ENCODE peak calls at places on chromosome 15, in nine cellular contexts. A is astrocyte; G is psoas muscle; D is fibroblast of lung; N is HCT116; B is lower lobe of right lung; F is GM23248; O is PC-3; W is naive thymus-derived CD4-positive, alpha-beta T cell. E is an unnamed sample. For H3K4me1 and H3K36me3, the result is how much of the 10 kb centered on the place peaks cover.

GRCh38 chr15:47135279-47135678 is 582.0 kb upstream of the SEMA6D start:
- DNase-seq in A (no peak), G (no peak), D (no peak), N (no peak), B (no peak), F (no peak), O (no peak), W (no peak), E (no peak)

GRCh38 chr15:45588199-45588910 is 1.2 kb downstream of the BLOC1S6 start:
- DNase-seq in A (no peak), G (no peak), D (peak), N (no peak), B (no peak), F (peak), O (no peak), W (no peak), E (no peak)

GRCh38 chr15:68427961-68428360 is 4.0 kb downstream of the ITGA11 start:
- DNase-seq in A (no peak), G (no peak), D (no peak), N (no peak), B (no peak), F (peak), O (no peak), W (no peak), E (no peak)

GRCh38 chr15:43878466-43878865 is 51.7 kb downstream of the WDR76 start:
- DNase-seq in A (no peak), G (no peak), D (no peak), N (no peak), B (no peak), F (no peak), O (no peak), W (no peak), E (no peak)

GRCh38 chr15:86590461-86590860 is 510.8 kb downstream of the AGBL1 start:
- DNase-seq in A (no peak), G (no peak), D (no peak), N (no peak), B (no peak), F (no peak), O (no peak), W (no peak), E (no peak)

GRCh38 chr15:35546581-35547381 is 816 bp upstream of the DPH6 start:
- DNase-seq in A (no peak), G (no peak), D (peak), N (no peak), B (no peak), F (no peak), O (peak), W (no peak), E (no peak)

GRCh38 chr15:44692659-44693058 is 18.5 kb downstream of the PATL2 start:
- DNase-seq in A (no peak), G (no peak), D (no peak), N (no peak), B (no peak), F (no peak), O (no peak), W (no peak), E (no peak)

GRCh38 chr15:71334874-71335273 is 219.6 kb downstream of the THSD4 start:
- DNase-seq in A (no peak), G (no peak), D (peak), N (no peak), B (no peak), F (peak), O (no peak), W (no peak), E (no peak)

GRCh38 chr15:98958076-98958475 is 49.5 kb downstream of the PGPEP1L start:
- DNase-seq in A (no peak), G (no peak), D (no peak), N (no peak), B (no peak), F (no peak), O (no peak), W (no peak), E (no peak)

GRCh38 chr15:49927462-49927861 is 191.6 kb downstream of the ATP8B4 start:
- DNase-seq in A (peak), G (no peak), D (peak), N (no peak), B (no peak), F (peak), O (no peak), W (no peak), E (no peak)

GRCh38 chr15:77508541-77509505 is 88.1 kb downstream of the HMG20A start:
- DNase-seq in A (peak), G (peak), D (peak), N (no peak), B (peak), F (peak), O (no peak), W (no peak), E (no peak)

GRCh38 chr15:29008846-29009245 is 123.1 kb downstream of the APBA2 start:
- DNase-seq in A (no peak), G (no peak), D (no peak), N (no peak), B (no peak), F (no peak), O (no peak), W (no peak), E (no peak)

GRCh38 chr15:70556376-70556775 is 207.0 kb downstream of the UACA start:
- DNase-seq in A (no peak), G (no peak), D (no peak), N (no peak), B (no peak), F (no peak), O (no peak), W (no peak), E (no peak)

GRCh38 chr15:25860885-25861866 is 2.0 kb downstream of the ATP10A start:
- DNase-seq in A (no peak), G (no peak), D (no peak), N (no peak), B (no peak), F (peak), O (no peak), W (peak), E (no peak)

GRCh38 chr15:60651155-60651554 is 172.2 kb upstream of the ICE2 start:
- DNase-seq in A (no peak), G (no peak), D (no peak), N (no peak), B (no peak), F (no peak), O (no peak), W (no peak), E (no peak)

GRCh38 chr15:99310745-99311144 is 59.5 kb downstream of the LRRC28 start:
- DNase-seq in A (no peak), G (no peak), D (no peak), N (no peak), B (no peak), F (no peak), O (no peak), W (no peak), E (no peak)

GRCh38 chr15:60462027-60462426 is 16.9 kb downstream of the ICE2 start:
- DNase-seq in A (no peak), G (no peak), D (no peak), N (no peak), B (no peak), F (peak), O (no peak), W (no peak), E (no peak)

GRCh38 chr15:62287066-62287857 is 122.2 kb upstream of the C2CD4B start:
- DNase-seq in A (no peak), G (no peak), D (no peak), N (no peak), B (no peak), F (peak), O (no peak), W (no peak), E (no peak)

GRCh38 chr15:77406846-77407245 is 13.1 kb downstream of the PEAK1 start:
- DNase-seq in A (no peak), G (no peak), D (no peak), N (no peak), B (no peak), F (no peak), O (no peak), W (no peak), E (no peak)

GRCh38 chr15:77528290-77528967 is 104.3 kb downstream of the LINGO1 start:
- DNase-seq in A (no peak), G (no peak), D (no peak), N (no peak), B (peak), F (no peak), O (no peak), W (no peak), E (no peak)

GRCh38 chr15:71237456-71238188 is 122.4 kb downstream of the THSD4 start:
- DNase-seq in A (peak), G (peak), D (peak), N (peak), B (no peak), F (peak), O (peak), W (no peak), E (peak)

GRCh38 chr15:62752687-62753517 is 289.6 kb upstream of the TPM1 start:
- DNase-seq in A (peak), G (no peak), D (peak), N (no peak), B (no peak), F (peak), O (peak), W (no peak), E (no peak)

GRCh38 chr15:57566840-57567239 is 24.9 kb upstream of the MYZAP start:
- DNase-seq in A (no peak), G (no peak), D (no peak), N (no peak), B (no peak), F (peak), O (peak), W (no peak), E (no peak)

GRCh38 chr15:40911693-40912092 is 17.4 kb downstream of the VPS18 start:
- DNase-seq in A (no peak), G (no peak), D (no peak), N (no peak), B (no peak), F (no peak), O (no peak), W (no peak), E (no peak)

GRCh38 chr15:33154366-33155166 is 39.9 kb downstream of the FMN1 start:
- DNase-seq in A (peak), G (peak), D (peak), N (no peak), B (peak), F (peak), O (no peak), W (no peak), E (no peak)

GRCh38 chr15:96893159-96893906 is 562.8 kb downstream of the NR2F2 start:
- DNase-seq in A (no peak), G (no peak), D (peak), N (no peak), B (no peak), F (peak), O (peak), W (no peak), E (no peak)

GRCh38 chr15:90062023-90062728 is 40.1 kb downstream of the IDH2 start:
- DNase-seq in A (no peak), G (no peak), D (peak), N (no peak), B (peak), F (no peak), O (peak), W (peak), E (no peak)

GRCh38 chr15:32730677-32731654 is 13.2 kb downstream of the GREM1 start:
- DNase-seq in A (no peak), G (no peak), D (peak), N (peak), B (peak), F (peak), O (peak), W (no peak), E (no peak)

GRCh38 chr15:37004373-37004869 is 95.9 kb downstream of the MEIS2 start:
- DNase-seq in A (no peak), G (no peak), D (no peak), N (no peak), B (no peak), F (no peak), O (no peak), W (no peak), E (no peak)

GRCh38 chr15:29089731-29090616 is 179.6 kb downstream of the NSMCE3 start:
- DNase-seq in A (peak), G (no peak), D (peak), N (no peak), B (no peak), F (no peak), O (no peak), W (no peak), E (no peak)

GRCh38 chr15:37015476-37015875 is 84.9 kb downstream of the MEIS2 start:
- DNase-seq in A (no peak), G (no peak), D (peak), N (no peak), B (no peak), F (peak), O (no peak), W (no peak), E (no peak)

GRCh38 chr15:70362911-70363310 is 265.2 kb upstream of the TLE3 start:
- DNase-seq in A (peak), G (peak), D (peak), N (peak), B (no peak), F (peak), O (peak), W (no peak), E (peak)

GRCh38 chr15:51621155-51621554 is 1.4 kb downstream of the DMXL2 start:
- DNase-seq in A (no peak), G (no peak), D (no peak), N (no peak), B (no peak), F (no peak), O (no peak), W (no peak), E (no peak)

GRCh38 chr15:88648357-88649214 is 9.8 kb downstream of the ISG20 start:
- DNase-seq in A (peak), G (no peak), D (peak), N (no peak), B (no peak), F (peak), O (peak), W (no peak), E (no peak)

GRCh38 chr15:36050899-36051298 is 504.9 kb upstream of the DPH6 start:
- DNase-seq in A (no peak), G (no peak), D (no peak), N (no peak), B (no peak), F (no peak), O (no peak), W (no peak), E (no peak)

GRCh38 chr15:100559330-100559729 is 30.6 kb upstream of the CERS3 start:
- DNase-seq in A (peak), G (peak), D (peak), N (no peak), B (no peak), F (peak), O (peak), W (no peak), E (no peak)

GRCh38 chr15:48875241-48875640 is 2.7 kb upstream of the EID1 start:
- DNase-seq in A (no peak), G (no peak), D (no peak), N (no peak), B (no peak), F (no peak), O (no peak), W (no peak), E (no peak)

GRCh38 chr15:48877630-48878595 is at the start of gene EID1:
- DNase-seq in A (peak), G (peak), D (peak), N (peak), B (peak), F (peak), O (peak), W (peak), E (peak)

GRCh38 chr15:48876057-48876456 is 1.9 kb upstream of the EID1 start:
- DNase-seq in A (no peak), G (no peak), D (no peak), N (no peak), B (no peak), F (no peak), O (no peak), W (no peak), E (no peak)

GRCh38 chr15:48883699-48884098 is 5.8 kb downstream of the EID1 start:
- DNase-seq in A (no peak), G (no peak), D (no peak), N (no peak), B (no peak), F (no peak), O (no peak), W (no peak), E (no peak)

DNA sequence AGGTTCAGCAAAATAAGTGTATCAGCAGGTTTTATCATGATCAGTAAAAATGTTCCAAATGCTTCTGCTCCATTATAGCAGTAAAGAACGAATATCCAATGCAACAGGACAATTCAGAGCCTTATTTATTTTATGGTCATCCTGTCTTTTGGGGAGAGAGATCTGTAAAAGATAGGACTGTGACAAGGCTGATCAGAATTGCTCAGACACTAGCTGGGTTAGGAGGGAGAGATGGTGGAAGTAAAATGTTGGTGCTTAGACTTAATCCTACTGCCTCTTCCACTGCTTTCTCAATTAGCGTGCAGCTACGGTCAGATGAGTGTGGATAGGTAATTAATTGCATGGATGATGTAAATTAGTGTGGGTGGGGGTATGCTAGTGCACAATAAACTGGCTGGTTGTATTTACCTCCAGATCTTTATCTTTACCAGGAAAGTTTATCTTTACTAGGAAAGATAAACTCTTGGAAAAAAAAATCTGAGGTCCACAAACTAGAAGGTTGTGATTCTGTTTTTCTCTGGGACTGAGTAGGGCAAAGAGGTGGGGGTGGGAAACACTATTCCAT is 2.2 kb downstream of the EID1 start:
- DNase-seq in A (no peak), G (no peak), D (no peak), N (no peak), B (no peak), F (no peak), O (no peak), W (no peak), E (no peak)
- H3K4me3 ChIP-seq in A (peak), G (no peak), D (peak), N (no peak), B (no peak), F (peak), O (peak), W (no peak), E (no peak)

GRCh38 chr15:81297580-81298575 is 26.1 kb downstream of the STARD5 start:
- DNase-seq in A (no peak), G (no peak), D (no peak), N (no peak), B (no peak), F (no peak), O (peak), W (no peak), E (no peak)

GRCh38 chr15:81298606-81299005 is 25.3 kb downstream of the STARD5 start:
- DNase-seq in A (no peak), G (no peak), D (no peak), N (no peak), B (no peak), F (no peak), O (no peak), W (no peak), E (no peak)

GRCh38 chr15:81296673-81297072 is 27.3 kb downstream of the STARD5 start:
- DNase-seq in A (no peak), G (no peak), D (no peak), N (no peak), B (peak), F (no peak), O (no peak), W (peak), E (no peak)

GRCh38 chr15:81296218-81296617 is 27.7 kb downstream of the STARD5 start:
- DNase-seq in A (no peak), G (no peak), D (no peak), N (no peak), B (no peak), F (no peak), O (no peak), W (no peak), E (no peak)

GRCh38 chr15:81297147-81297572 is 26.8 kb downstream of the STARD5 start:
- DNase-seq in A (peak), G (no peak), D (peak), N (peak), B (no peak), F (peak), O (peak), W (no peak), E (no peak)
- H3K4me1 ChIP-seq in A (under half), G (under half), D (under half), N (under half), B (half or more), F (under half), O (under half), W (under half), E (under half)

GRCh38 chr15:74896316-74896715 is 6.5 kb downstream of the MPI start:
- DNase-seq in A (no peak), G (no peak), D (no peak), N (no peak), B (no peak), F (no peak), O (no peak), W (no peak), E (no peak)
- H3K36me3 ChIP-seq in A (under half), G (half or more), D (under half), N (under half), B (half or more), F (under half), O (under half), W (half or more), E (half or more)

GRCh38 chr15:82951472-82952155 is 906 bp downstream of the HOMER2 start:
- DNase-seq in A (peak), G (no peak), D (no peak), N (no peak), B (no peak), F (peak), O (peak), W (no peak), E (no peak)
- H3K4me3 ChIP-seq in A (peak), G (peak), D (no peak), N (no peak), B (peak), F (peak), O (peak), W (peak), E (no peak)

GRCh38 chr15:64148581-64148980 is 3.0 kb upstream of the SNX22 start:
- DNase-seq in A (no peak), G (no peak), D (no peak), N (no peak), B (no peak), F (no peak), O (no peak), W (no peak), E (no peak)

GRCh38 chr15:64148168-64148567 is 3.4 kb upstream of the SNX22 start:
- DNase-seq in A (no peak), G (no peak), D (no peak), N (no peak), B (no peak), F (no peak), O (no peak), W (no peak), E (no peak)

GRCh38 chr15:64149424-64150235 is 1.9 kb upstream of the SNX22 start:
- DNase-seq in A (no peak), G (no peak), D (no peak), N (no peak), B (no peak), F (no peak), O (peak), W (no peak), E (no peak)

GRCh38 chr15:64151727-64152506 is at the start of gene SNX22:
- DNase-seq in A (no peak), G (peak), D (no peak), N (no peak), B (peak), F (no peak), O (no peak), W (peak), E (no peak)

DNA sequence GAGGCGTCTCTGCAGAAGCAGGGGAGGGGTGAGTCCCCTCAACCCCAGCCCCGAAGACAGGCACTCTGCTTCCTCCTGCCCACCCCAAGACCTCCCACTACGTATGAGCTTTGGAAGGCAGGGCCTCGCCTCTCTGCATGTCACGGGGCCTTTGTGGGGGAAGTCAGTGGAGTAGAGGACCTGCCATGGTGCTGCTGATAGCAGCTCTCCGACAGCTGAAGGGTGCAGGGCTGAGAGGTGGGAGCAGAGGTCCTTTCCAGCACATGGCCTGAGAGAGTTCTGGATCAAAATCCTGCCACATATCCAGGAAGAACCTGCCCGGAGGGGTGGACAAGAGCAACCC is 1.3 kb upstream of the SNX22 start:
- DNase-seq in A (no peak), G (no peak), D (no peak), N (no peak), B (no peak), F (no peak), O (no peak), W (no peak), E (no peak)
- H3K4me1 ChIP-seq in A (under half), G (under half), D (under half), N (under half), B (under half), F (under half), O (under half), W (under half), E (under half)

DNA sequence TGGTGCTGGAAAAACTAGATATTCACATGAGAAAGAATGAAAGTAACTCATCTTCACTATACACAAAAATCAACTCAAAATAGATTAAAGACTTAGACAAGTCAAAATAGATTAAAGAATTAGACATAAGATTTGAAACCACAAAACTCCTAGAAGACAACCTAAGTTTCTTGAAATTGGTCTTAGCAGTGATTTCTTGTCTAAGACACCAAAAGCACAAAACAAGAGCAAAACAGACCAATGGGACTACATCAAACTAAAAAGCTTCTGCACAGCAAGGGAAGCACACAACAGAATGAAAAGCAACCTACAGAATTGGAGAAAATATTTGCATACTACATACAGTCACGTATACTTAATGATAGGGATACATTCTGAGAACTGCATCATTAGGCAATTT is 6.5 kb upstream of the VPS39 start:
- DNase-seq in A (no peak), G (no peak), D (no peak), N (no peak), B (no peak), F (no peak), O (no peak), W (no peak), E (no peak)
- H3K36me3 ChIP-seq in A (half or more), G (half or more), D (under half), N (under half), B (half or more), F (half or more), O (half or more), W (half or more), E (half or more)